ENCODE peak calls at places on chromosomes 2 and 18, in eight cellular contexts. M is NCI-H1092; N is occipital lobe; H is ovary; E is EL; L is naive thymus-derived CD8-positive, alpha-beta T cell; X is MCF 10A; W is mucosa of descending colon. J is an unnamed sample.

GRCh38 chr2:128372621-128373341 is 54.1 kb upstream of the HS6ST1 start:
- DNase-seq in M (no peak), X (no peak), H (no peak), E (no peak), L (no peak), W (no peak), N (no peak), J (no peak)

GRCh38 chr2:3529316-3530025 is 10.1 kb upstream of the ADI1 start:
- DNase-seq in M (no peak), N (no peak), X (no peak), W (no peak), H (no peak), E (no peak), L (no peak), J (no peak)

GRCh38 chr2:170932948-170933347 is 3.9 kb downstream of the GORASP2 start:
- DNase-seq in H (no peak), W (no peak), M (no peak), X (no peak), L (no peak), N (no peak), E (no peak), J (no peak)

GRCh38 chr2:4895376-4895775 is 796.8 kb upstream of the SOX11 start:
- DNase-seq in H (no peak), L (no peak), X (no peak), M (no peak), W (no peak), N (no peak), E (no peak), J (no peak)

GRCh38 chr2:8608411-8608954 is 73.4 kb upstream of the ID2 start:
- DNase-seq in M (no peak), H (no peak), N (no peak), X (no peak), L (no peak), W (no peak), E (peak), J (no peak)

GRCh38 chr18:8751692-8752091 is 46.3 kb downstream of the MTCL1 start:
- DNase-seq in W (no peak), X (no peak), H (no peak), E (no peak), N (no peak), L (no peak), M (no peak), J (no peak)

GRCh38 chr18:10442551-10442971 is 11.9 kb upstream of the APCDD1 start:
- DNase-seq in H (no peak), E (no peak), W (no peak), L (no peak), X (no peak), M (no peak), N (peak), J (no peak)

GRCh38 chr2:196520610-196521009 is 118.9 kb upstream of the CCDC150 start:
- DNase-seq in N (no peak), E (no peak), M (no peak), X (no peak), L (no peak), W (no peak), H (no peak), J (no peak)

GRCh38 chr2:70918016-70918415 is 17.7 kb upstream of the ATP6V1B1 start:
- DNase-seq in W (no peak), E (no peak), L (no peak), N (no peak), M (no peak), H (no peak), X (no peak), J (no peak)

GRCh38 chr2:20976527-20976926 is 67.3 kb downstream of the APOB start:
- DNase-seq in E (no peak), M (no peak), X (no peak), W (no peak), H (no peak), N (no peak), L (no peak), J (no peak)

J was measured in KG1.